ENCODE peak calls at places on chromosomes 11 and 22, in five cellular contexts. G is stromal cell of bone marrow, O is fibroblast of lung, Q is H9, Z is neural crest cell. N is an unnamed sample.

GRCh38 chr11:106087815-106088435 is 10.5 kb downstream of the AASDHPPT start:
- DNase-seq in O (peak), G (peak), Q (peak), Z (peak), N (peak)

GRCh38 chr22:37036655-37037377 is 14.7 kb upstream of the KCTD17 start:
- DNase-seq in G (no peak), O (no peak), Z (no peak), Q (no peak), N (no peak)

GRCh38 chr22:39624501-39624821 is 53.9 kb downstream of the CACNA1I start:
- DNase-seq in O (no peak), Q (no peak), G (no peak), Z (no peak), N (no peak)

GRCh38 chr11:61498767-61499341 is 9.7 kb upstream of the LRRC10B start:
- DNase-seq in O (no peak), G (no peak), Q (no peak), Z (no peak), N (no peak)

GRCh38 chr11:1876361-1877063 is 15.2 kb downstream of the PRR33 start:
- DNase-seq in Q (peak), Z (peak), G (no peak), O (peak), N (peak)

GRCh38 chr11:83836883-83837654 is 550.9 kb upstream of the CCDC90B start:
- DNase-seq in Z (peak), O (peak), G (peak), Q (peak), N (peak)

GRCh38 chr11:19680824-19681368 is 31.7 kb upstream of the NAV2 start:
- DNase-seq in Q (no peak), O (peak), G (no peak), Z (no peak), N (no peak)

GRCh38 chr11:60831501-60832079 is 10.3 kb upstream of the CCDC86 start:
- DNase-seq in Z (no peak), O (peak), Q (no peak), G (peak), N (no peak)

GRCh38 chr11:113675565-113675964 is 30.5 kb downstream of the TMPRSS5 start:
- DNase-seq in Z (no peak), G (no peak), O (no peak), Q (no peak), N (no peak)

GRCh38 chr11:72786305-72787261 is 7.3 kb downstream of the STARD10 start:
- DNase-seq in Z (no peak), O (no peak), G (no peak), Q (no peak), N (no peak)

GRCh38 chr22:17412232-17412631 is 43.0 kb downstream of the CECR2 start:
- DNase-seq in Z (no peak), Q (no peak), G (no peak), O (no peak), N (no peak)

GRCh38 chr11:78397398-78397797 is 20.2 kb downstream of the GAB2 start:
- DNase-seq in Z (no peak), O (no peak), G (no peak), Q (no peak), N (no peak)

GRCh38 chr11:128860571-128861361 is 6.3 kb downstream of the KCNJ1 start:
- DNase-seq in Q (no peak), Z (no peak), G (peak), O (peak), N (no peak)

GRCh38 chr22:31154975-31155374 is 5.0 kb upstream of the RNF185 start:
- DNase-seq in O (no peak), Z (no peak), Q (no peak), G (no peak), N (no peak)

N was measured in ELF-1.